ENCODE peak calls at places on chromosomes 16 and 17, in four cellular contexts. One of them, this sample, is unnamed.

GRCh38 chr17:34527121-34527907 is 52.1 kb upstream of the TMEM132E start:
- DNase-seq in cardiac muscle cell: no peak
- DNase-seq in fibroblast of lung: no peak
- DNase-seq in uterus: no peak
- DNase-seq in this sample: no peak

GRCh38 chr16:68704232-68704867 is 32.7 kb upstream of the CDH1 start:
- DNase-seq in cardiac muscle cell: peak
- DNase-seq in fibroblast of lung: peak
- DNase-seq in uterus: peak
- DNase-seq in this sample: peak

GRCh38 chr16:26491271-26491670 is 575.5 kb upstream of the C16orf82 start:
- DNase-seq in cardiac muscle cell: no peak
- DNase-seq in fibroblast of lung: no peak
- DNase-seq in uterus: no peak
- DNase-seq in this sample: no peak

GRCh38 chr17:6413073-6413472 is 21.8 kb downstream of the AIPL1 start:
- DNase-seq in cardiac muscle cell: peak
- DNase-seq in fibroblast of lung: peak
- DNase-seq in uterus: no peak
- DNase-seq in this sample: no peak

GRCh38 chr17:58565389-58566311 is 51.2 kb upstream of the MTMR4 start:
- DNase-seq in cardiac muscle cell: no peak
- DNase-seq in fibroblast of lung: peak
- DNase-seq in uterus: no peak
- DNase-seq in this sample: no peak

GRCh38 chr16:63315229-63315628 is 1279.0 kb upstream of the CDH8 start:
- DNase-seq in cardiac muscle cell: no peak
- DNase-seq in fibroblast of lung: no peak
- DNase-seq in uterus: no peak
- DNase-seq in this sample: no peak

GRCh38 chr16:3468501-3468900 is 25.0 kb downstream of the NAA60 start:
- DNase-seq in cardiac muscle cell: no peak
- DNase-seq in fibroblast of lung: no peak
- DNase-seq in uterus: no peak
- DNase-seq in this sample: peak

GRCh38 chr16:87043273-87044030 is 273.7 kb downstream of the C16orf95 start:
- DNase-seq in cardiac muscle cell: no peak
- DNase-seq in fibroblast of lung: peak
- DNase-seq in uterus: no peak
- DNase-seq in this sample: peak

GRCh38 chr16:11105038-11105903 is 150.7 kb downstream of the SOCS1 start:
- DNase-seq in cardiac muscle cell: no peak
- DNase-seq in fibroblast of lung: peak
- DNase-seq in uterus: peak
- DNase-seq in this sample: no peak

GRCh38 chr16:55552621-55553020 is 13.9 kb upstream of the CAPNS2 start:
- DNase-seq in cardiac muscle cell: no peak
- DNase-seq in fibroblast of lung: peak
- DNase-seq in uterus: no peak
- DNase-seq in this sample: no peak

GRCh38 chr17:18141210-18141803 is 32.8 kb downstream of the MYO15A start:
- DNase-seq in cardiac muscle cell: peak
- DNase-seq in fibroblast of lung: peak
- DNase-seq in uterus: peak
- DNase-seq in this sample: no peak

GRCh38 chr17:45170976-45171337 is 9.3 kb downstream of the HEXIM2 start:
- DNase-seq in cardiac muscle cell: no peak
- DNase-seq in fibroblast of lung: peak
- DNase-seq in uterus: peak
- DNase-seq in this sample: peak

GRCh38 chr17:45172232-45172540 is 10.5 kb downstream of the HEXIM2 start:
- DNase-seq in cardiac muscle cell: no peak
- DNase-seq in fibroblast of lung: no peak
- DNase-seq in uterus: no peak
- DNase-seq in this sample: no peak

GRCh38 chr17:45171338-45172231 is 9.9 kb downstream of the HEXIM2 start:
- DNase-seq in cardiac muscle cell: peak
- DNase-seq in fibroblast of lung: no peak
- DNase-seq in uterus: peak
- DNase-seq in this sample: peak

GRCh38 chr17:45168991-45169752 is 7.5 kb downstream of the HEXIM2 start:
- DNase-seq in cardiac muscle cell: no peak
- DNase-seq in fibroblast of lung: no peak
- DNase-seq in uterus: no peak
- DNase-seq in this sample: peak

GRCh38 chr17:45170280-45170975 is 8.8 kb downstream of the HEXIM2 start:
- DNase-seq in cardiac muscle cell: no peak
- DNase-seq in fibroblast of lung: no peak
- DNase-seq in uterus: no peak
- DNase-seq in this sample: no peak
- H3K27ac ChIP-seq in cardiac muscle cell: peak
- H3K27ac ChIP-seq in fibroblast of lung: peak
- H3K27ac ChIP-seq in uterus: peak
- H3K27ac ChIP-seq in this sample: peak

GRCh38 chr17:1180434-1180742 is 607 bp upstream of the ABR start:
- DNase-seq in cardiac muscle cell: no peak
- DNase-seq in fibroblast of lung: no peak
- DNase-seq in uterus: no peak
- DNase-seq in this sample: no peak

GRCh38 chr17:1182831-1183578 is 3.2 kb upstream of the ABR start:
- DNase-seq in cardiac muscle cell: peak
- DNase-seq in fibroblast of lung: no peak
- DNase-seq in uterus: no peak
- DNase-seq in this sample: no peak

GRCh38 chr17:1181769-1182137 is 2.0 kb upstream of the ABR start:
- DNase-seq in cardiac muscle cell: no peak
- DNase-seq in fibroblast of lung: peak
- DNase-seq in uterus: no peak
- DNase-seq in this sample: no peak

GRCh38 chr17:1179635-1180433 is at the start of gene ABR:
- DNase-seq in cardiac muscle cell: peak
- DNase-seq in fibroblast of lung: no peak
- DNase-seq in uterus: peak
- DNase-seq in this sample: peak

GRCh38 chr17:1180958-1181768 is 1.4 kb upstream of the ABR start:
- DNase-seq in cardiac muscle cell: peak
- DNase-seq in fibroblast of lung: no peak
- DNase-seq in uterus: no peak
- DNase-seq in this sample: no peak
- H3K27ac ChIP-seq in cardiac muscle cell: no peak
- H3K27ac ChIP-seq in fibroblast of lung: no peak
- H3K27ac ChIP-seq in uterus: peak
- H3K27ac ChIP-seq in this sample: no peak

GRCh38 chr16:77273-77806 is 685 bp upstream of the MPG start:
- DNase-seq in cardiac muscle cell: peak
- DNase-seq in fibroblast of lung: peak
- DNase-seq in uterus: peak
- DNase-seq in this sample: peak
- H3K27ac ChIP-seq in cardiac muscle cell: no peak
- H3K27ac ChIP-seq in fibroblast of lung: peak
- H3K27ac ChIP-seq in uterus: peak
- H3K27ac ChIP-seq in this sample: peak

GRCh38 chr17:78729636-78730035 is 52.4 kb downstream of the CYTH1 start:
- DNase-seq in cardiac muscle cell: no peak
- DNase-seq in fibroblast of lung: no peak
- DNase-seq in uterus: no peak
- DNase-seq in this sample: no peak
- H3K27ac ChIP-seq in cardiac muscle cell: peak
- H3K27ac ChIP-seq in fibroblast of lung: no peak
- H3K27ac ChIP-seq in uterus: no peak
- H3K27ac ChIP-seq in this sample: no peak

DNA sequence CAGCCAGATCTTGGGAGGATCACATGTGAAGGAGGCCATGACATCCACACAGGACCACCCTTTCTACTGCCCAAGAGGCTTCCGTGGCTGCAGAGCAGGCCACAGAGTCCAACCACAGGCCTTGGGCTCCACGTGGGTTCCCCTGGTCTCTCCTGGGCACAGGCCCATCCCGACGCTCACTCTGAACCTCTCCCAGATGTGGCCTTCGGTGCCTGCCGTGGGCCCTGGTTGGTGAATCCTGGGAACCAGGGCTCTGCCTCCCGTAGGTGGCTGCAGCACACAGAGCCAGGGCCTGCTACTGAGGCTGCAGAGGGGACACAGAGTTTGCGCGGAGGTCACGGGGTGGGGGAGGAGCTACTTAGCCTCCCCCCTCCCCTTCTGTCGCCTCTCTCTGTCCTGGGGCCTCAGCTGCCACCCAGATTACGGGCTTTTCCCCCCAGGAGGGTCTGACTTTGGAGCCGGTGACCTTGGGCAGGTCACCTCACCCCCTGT is 55.3 kb downstream of the ZFPM1 start:
- DNase-seq in cardiac muscle cell: no peak
- DNase-seq in fibroblast of lung: no peak
- DNase-seq in uterus: no peak
- DNase-seq in this sample: no peak
- H3K27ac ChIP-seq in cardiac muscle cell: no peak
- H3K27ac ChIP-seq in fibroblast of lung: no peak
- H3K27ac ChIP-seq in uterus: no peak
- H3K27ac ChIP-seq in this sample: no peak

GRCh38 chr16:17083628-17084027 is 387.1 kb downstream of the XYLT1 start:
- DNase-seq in cardiac muscle cell: no peak
- DNase-seq in fibroblast of lung: no peak
- DNase-seq in uterus: no peak
- DNase-seq in this sample: no peak
- H3K27ac ChIP-seq in cardiac muscle cell: no peak
- H3K27ac ChIP-seq in fibroblast of lung: no peak
- H3K27ac ChIP-seq in uterus: no peak
- H3K27ac ChIP-seq in this sample: no peak

DNA sequence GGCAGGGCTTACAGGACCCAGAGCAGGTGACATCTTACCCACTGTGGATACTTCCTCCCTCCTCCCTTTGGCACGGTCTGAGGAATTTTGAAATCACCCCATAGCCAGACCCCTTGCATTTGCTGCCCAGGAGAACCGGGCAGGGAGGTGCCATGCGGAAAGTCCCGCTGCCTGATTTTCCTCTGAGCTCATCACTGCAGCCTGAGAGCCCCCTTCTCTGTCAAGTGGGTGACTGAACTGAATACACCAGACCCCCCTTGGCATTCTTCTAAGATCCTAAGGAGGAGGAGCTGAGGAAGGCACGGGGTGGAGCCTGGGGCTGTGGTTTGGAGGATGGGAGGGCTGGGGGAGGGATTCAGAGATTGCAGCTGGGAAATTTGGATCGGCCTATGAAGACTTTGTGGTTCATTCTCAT is 173.4 kb downstream of the RAB11FIP4 start:
- DNase-seq in cardiac muscle cell: no peak
- DNase-seq in fibroblast of lung: peak
- DNase-seq in uterus: peak
- DNase-seq in this sample: peak
- H3K27ac ChIP-seq in cardiac muscle cell: no peak
- H3K27ac ChIP-seq in fibroblast of lung: peak
- H3K27ac ChIP-seq in uterus: peak
- H3K27ac ChIP-seq in this sample: no peak

GRCh38 chr17:48894886-48895285 is 2.3 kb downstream of the ATP5MC1 start:
- DNase-seq in cardiac muscle cell: no peak
- DNase-seq in fibroblast of lung: no peak
- DNase-seq in uterus: no peak
- DNase-seq in this sample: peak

GRCh38 chr17:48890086-48890485 is 2.5 kb upstream of the ATP5MC1 start:
- DNase-seq in cardiac muscle cell: no peak
- DNase-seq in fibroblast of lung: no peak
- DNase-seq in uterus: no peak
- DNase-seq in this sample: no peak

GRCh38 chr17:48892940-48893645 is 506 bp downstream of the ATP5MC1 start:
- DNase-seq in cardiac muscle cell: peak
- DNase-seq in fibroblast of lung: no peak
- DNase-seq in uterus: no peak
- DNase-seq in this sample: peak

DNA sequence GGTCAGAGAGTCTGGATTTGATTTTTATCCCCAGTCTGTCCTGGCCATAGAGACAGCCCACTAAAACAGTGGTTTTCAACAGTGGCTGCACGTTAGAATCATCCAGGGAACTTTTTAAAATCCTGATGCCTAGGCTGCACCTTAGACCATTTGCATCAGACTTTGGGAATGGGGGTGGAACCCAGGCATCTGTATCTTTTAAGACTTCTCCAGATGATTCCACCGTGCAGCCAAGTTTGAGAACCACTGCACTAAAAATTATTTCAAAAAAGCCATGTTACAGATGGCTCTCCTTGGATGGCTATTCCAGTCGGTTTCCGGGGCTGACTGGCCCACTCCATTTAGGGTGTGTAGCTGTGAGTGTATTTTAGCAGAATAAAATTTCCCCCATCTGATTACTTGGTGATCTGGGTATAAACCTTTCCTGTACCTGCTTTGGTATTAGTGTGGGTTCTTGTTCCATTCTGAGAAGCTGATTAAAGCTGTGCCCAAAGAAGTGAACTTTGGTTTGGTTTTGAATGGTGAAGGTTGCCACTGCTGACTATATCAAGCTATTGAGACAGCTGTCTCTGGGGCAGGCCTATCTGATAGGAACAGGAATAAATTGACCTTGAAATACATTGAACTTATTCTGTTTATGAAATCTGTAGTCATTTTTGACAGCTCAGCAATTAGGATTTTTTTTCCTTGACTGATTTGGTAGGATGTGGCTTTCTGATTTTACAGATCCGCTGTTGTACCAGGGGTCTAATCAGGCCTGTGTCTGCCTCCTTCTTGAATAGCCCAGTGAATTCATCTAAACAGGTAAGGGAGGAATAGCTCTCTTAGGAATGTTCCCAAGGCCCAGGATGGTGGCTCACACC is 1.3 kb downstream of the ATP5MC1 start:
- DNase-seq in cardiac muscle cell: no peak
- DNase-seq in fibroblast of lung: no peak
- DNase-seq in uterus: no peak
- DNase-seq in this sample: peak
- H3K27ac ChIP-seq in cardiac muscle cell: peak
- H3K27ac ChIP-seq in fibroblast of lung: peak
- H3K27ac ChIP-seq in uterus: no peak
- H3K27ac ChIP-seq in this sample: no peak

GRCh38 chr16:66658143-66658859 is 38.2 kb downstream of the CMTM4 start:
- DNase-seq in cardiac muscle cell: no peak
- DNase-seq in fibroblast of lung: no peak
- DNase-seq in uterus: no peak
- DNase-seq in this sample: no peak

GRCh38 chr16:66658860-66659190 is 37.7 kb downstream of the CMTM4 start:
- DNase-seq in cardiac muscle cell: no peak
- DNase-seq in fibroblast of lung: no peak
- DNase-seq in uterus: no peak
- DNase-seq in this sample: no peak

GRCh38 chr16:66660422-66661209 is 35.9 kb downstream of the CMTM4 start:
- DNase-seq in cardiac muscle cell: peak
- DNase-seq in fibroblast of lung: peak
- DNase-seq in uterus: peak
- DNase-seq in this sample: peak

GRCh38 chr16:66661210-66661560 is 35.4 kb downstream of the CMTM4 start:
- DNase-seq in cardiac muscle cell: no peak
- DNase-seq in fibroblast of lung: no peak
- DNase-seq in uterus: no peak
- DNase-seq in this sample: no peak

GRCh38 chr16:66662445-66663194 is 33.9 kb downstream of the CMTM4 start:
- DNase-seq in cardiac muscle cell: peak
- DNase-seq in fibroblast of lung: peak
- DNase-seq in uterus: no peak
- DNase-seq in this sample: no peak
- H3K27ac ChIP-seq in cardiac muscle cell: peak
- H3K27ac ChIP-seq in fibroblast of lung: no peak
- H3K27ac ChIP-seq in uterus: peak
- H3K27ac ChIP-seq in this sample: peak